ENCODE peak calls at places on chromosome 9, in seven cellular contexts. D, Y, C, H, T, X and G are unnamed samples.

GRCh38 chr9:21082671-21083070 is 4.9 kb upstream of the IFNB1 start:
- DNase-seq in D (no peak), Y (no peak), C (no peak), H (no peak), T (no peak), X (no peak), G (no peak)

GRCh38 chr9:35859310-35859994 is 10.7 kb downstream of the OR13J1 start:
- DNase-seq in D (peak; percentile 64), Y (peak; percentile 27), C (no peak), H (no peak), T (no peak), X (no peak), G (no peak)

GRCh38 chr9:116565986-116566385 is 121.1 kb upstream of the TRIM32 start:
- DNase-seq in D (no peak), Y (no peak), C (no peak), H (no peak), T (no peak), X (no peak), G (no peak)

GRCh38 chr9:99431103-99431502 is 209.0 kb downstream of the SEC61B start:
- DNase-seq in D (no peak), Y (no peak), C (no peak), H (peak; percentile 87), T (no peak), X (no peak), G (no peak)

GRCh38 chr9:35618854-35619799 is 914 bp upstream of the CD72 start:
- DNase-seq in D (no peak), Y (peak; percentile 40), C (peak; percentile 93), H (no peak), T (no peak), X (no peak), G (peak; percentile 68)

GRCh38 chr9:132858756-132859155 is 19.3 kb downstream of the AK8 start:
- DNase-seq in D (peak; percentile 74), Y (no peak), C (no peak), H (no peak), T (no peak), X (no peak), G (no peak)

GRCh38 chr9:115058175-115058574 is 59.8 kb downstream of the TNC start:
- DNase-seq in D (no peak), Y (no peak), C (no peak), H (no peak), T (no peak), X (no peak), G (no peak)

GRCh38 chr9:2050236-2050635 is 35.1 kb downstream of the SMARCA2 start:
- DNase-seq in D (no peak), Y (no peak), C (no peak), H (no peak), T (no peak), X (no peak), G (no peak)

DNA sequence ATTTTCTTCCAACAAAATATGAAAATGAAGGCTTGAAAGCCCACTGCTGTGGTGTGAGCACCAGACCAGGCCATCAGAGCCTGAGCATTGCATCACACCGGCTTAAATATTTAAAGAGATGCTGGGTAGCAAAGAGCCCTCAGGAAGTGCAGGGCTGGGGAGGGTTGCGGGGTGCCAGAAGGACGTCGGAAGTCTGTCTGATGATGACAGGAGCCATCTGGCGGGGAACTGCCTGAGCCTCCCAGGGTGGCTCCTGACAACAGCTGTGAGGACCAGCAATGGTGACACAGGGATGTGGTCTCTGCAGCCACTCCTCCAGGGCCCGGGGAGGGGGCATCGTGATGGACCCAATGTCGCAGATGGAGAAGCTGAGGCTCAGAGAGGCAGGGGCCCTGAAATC is 185.6 kb downstream of the OLFM1 start:
- DNase-seq in D (no peak), Y (no peak), C (no peak), H (no peak), T (no peak), X (no peak), G (no peak)
- H3K27me3 ChIP-seq in D (peaks cover 2% of the 10 kb centered on the region), Y (no peaks in the 10 kb centered on the region), C (peaks cover 44% of the 10 kb centered on the region), H (no peaks in the 10 kb centered on the region), T (no peaks in the 10 kb centered on the region), X (no peaks in the 10 kb centered on the region), G (peaks cover 22% of the 10 kb centered on the region)

GRCh38 chr9:127814619-127815511 is 12.2 kb downstream of the FPGS start:
- DNase-seq in D (no peak), Y (no peak), C (no peak), H (no peak), T (no peak), X (no peak), G (no peak)

GRCh38 chr9:127816728-127817127 is 14.0 kb downstream of the FPGS start:
- DNase-seq in D (no peak), Y (no peak), C (no peak), H (no peak), T (no peak), X (no peak), G (no peak)

GRCh38 chr9:127816362-127816725 is 13.7 kb downstream of the FPGS start:
- DNase-seq in D (no peak), Y (no peak), C (no peak), H (no peak), T (no peak), X (no peak), G (no peak)

GRCh38 chr9:127813739-127814226 is 11.1 kb downstream of the FPGS start:
- DNase-seq in D (no peak), Y (no peak), C (no peak), H (peak; percentile 68), T (no peak), X (no peak), G (no peak)

DNA sequence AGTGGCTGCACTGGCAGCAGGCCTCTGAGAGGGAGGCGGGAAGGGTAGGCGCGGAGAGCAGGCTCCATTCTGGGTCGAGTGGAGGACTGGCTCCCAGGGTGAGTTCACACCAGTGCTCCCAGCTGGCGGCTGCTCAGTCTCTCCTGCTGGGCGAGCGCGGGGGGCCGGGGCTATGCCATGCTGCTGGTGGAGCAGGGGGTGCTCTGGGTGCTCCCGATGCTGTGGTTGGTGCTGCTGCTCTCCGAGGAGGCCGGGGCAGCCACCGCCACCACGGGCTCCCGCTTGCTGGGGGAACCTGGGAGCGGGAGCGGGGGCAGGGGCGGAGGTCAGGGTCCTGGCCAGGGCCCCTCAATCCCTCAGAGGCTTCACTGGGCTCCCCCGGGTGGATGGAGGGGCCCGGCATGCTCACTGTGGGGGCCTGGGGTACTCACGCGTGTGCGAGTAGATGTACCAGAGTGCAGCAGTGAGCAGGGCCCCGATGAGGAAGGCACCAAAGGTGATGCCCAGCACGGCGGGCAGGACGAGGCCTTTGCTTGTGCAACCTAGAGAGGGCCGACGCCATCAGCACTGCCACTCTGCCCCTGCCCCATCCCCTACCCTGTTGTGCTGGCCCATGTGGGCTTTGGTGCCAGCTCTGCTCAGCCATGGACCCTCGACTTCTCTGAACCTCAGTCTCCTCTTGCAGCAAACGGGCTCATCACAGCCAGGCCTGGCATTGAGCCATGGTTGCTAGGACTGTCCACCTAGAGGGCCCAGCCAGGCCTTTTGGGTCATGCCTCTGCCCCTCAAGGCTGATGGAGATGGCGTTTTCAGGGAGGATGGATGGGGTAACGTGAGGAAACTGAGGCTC is 13.1 kb downstream of the FPGS start:
- DNase-seq in D (no peak), Y (no peak), C (no peak), H (no peak), T (no peak), X (no peak), G (no peak)
- TF ChIP-seq POLR2AphosphoS5 in D (no peak), Y (no peak), C (peak; percentile 30), H (peak; percentile 39), T (no peak), X (no peak), G (no peak)

GRCh38 chr9:123326662-123327093 is 29.3 kb upstream of the CRB2 start:
- DNase-seq in D (no peak), Y (no peak), C (no peak), H (no peak), T (no peak), X (no peak), G (no peak)
- H3K4me1 ChIP-seq in D (peaks cover 13% of the 10 kb centered on the region), Y (peaks cover 5% of the 10 kb centered on the region), C (peaks cover 10% of the 10 kb centered on the region), H (no peaks in the 10 kb centered on the region), T (no peaks in the 10 kb centered on the region), X (peaks cover 3% of the 10 kb centered on the region), G (peaks cover 7% of the 10 kb centered on the region)

DNA sequence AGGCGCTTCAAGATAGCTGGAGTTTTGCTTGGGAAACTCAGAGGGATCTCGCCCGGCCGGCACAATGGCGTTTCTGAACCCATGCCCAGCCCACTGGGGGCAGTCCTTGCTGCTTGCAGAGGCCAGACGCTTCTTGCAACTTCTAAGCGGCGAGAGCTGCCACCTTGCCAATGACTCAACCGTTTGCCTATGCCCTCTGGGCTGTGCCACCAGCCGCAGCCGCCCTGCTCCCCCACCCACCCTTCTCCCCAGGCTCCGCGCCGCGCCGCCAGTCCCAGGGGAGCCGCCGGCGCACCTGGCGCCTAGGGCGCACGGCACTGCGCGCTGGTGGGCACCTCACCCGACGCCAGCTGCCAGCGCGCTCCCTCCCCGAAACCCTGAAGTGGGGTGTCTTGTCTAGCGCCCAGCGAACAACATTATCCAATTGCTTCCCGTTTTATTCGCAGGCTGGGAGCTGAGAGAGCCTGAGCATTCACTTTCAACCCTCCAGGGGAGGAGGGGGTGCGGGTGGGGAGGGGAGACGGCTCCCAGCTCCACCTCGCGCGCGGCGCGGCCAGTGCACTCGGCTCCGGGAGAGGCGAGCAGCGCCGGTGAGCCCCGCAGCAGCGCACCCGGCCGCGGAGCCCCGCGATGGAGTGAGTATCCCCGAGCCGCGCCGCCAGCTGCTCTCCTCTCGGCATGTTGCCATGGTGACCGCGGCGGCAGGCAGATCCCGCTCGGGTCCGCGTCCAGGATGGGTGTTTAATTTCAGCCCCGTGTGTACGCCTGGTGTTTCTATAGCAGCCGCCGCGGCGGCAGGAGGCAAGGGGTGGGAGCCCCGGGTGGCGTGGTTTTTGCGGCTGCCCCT is 139.5 kb upstream of the PALM2AKAP2 start:
- DNase-seq in D (peak; percentile 65), Y (peak; percentile 36), C (peak; percentile 68), H (no peak), T (no peak), X (no peak), G (peak; percentile 8)
- H3K27me3 ChIP-seq in D (peaks cover 14% of the 10 kb centered on the region), Y (peaks cover 23% of the 10 kb centered on the region), C (peaks cover 62% of the 10 kb centered on the region), H (peaks cover 34% of the 10 kb centered on the region), T (peaks cover 5% of the 10 kb centered on the region), X (peaks cover 15% of the 10 kb centered on the region), G (peaks cover 71% of the 10 kb centered on the region)

GRCh38 chr9:113617550-113617949 is 154.0 kb downstream of the RGS3 start:
- DNase-seq in D (peak; percentile 28), Y (no peak), C (no peak), H (no peak), T (no peak), X (no peak), G (no peak)
- TF ChIP-seq POLR2AphosphoS5 in D (no peak), Y (no peak), C (no peak), H (no peak), T (no peak), X (no peak), G (no peak)

DNA sequence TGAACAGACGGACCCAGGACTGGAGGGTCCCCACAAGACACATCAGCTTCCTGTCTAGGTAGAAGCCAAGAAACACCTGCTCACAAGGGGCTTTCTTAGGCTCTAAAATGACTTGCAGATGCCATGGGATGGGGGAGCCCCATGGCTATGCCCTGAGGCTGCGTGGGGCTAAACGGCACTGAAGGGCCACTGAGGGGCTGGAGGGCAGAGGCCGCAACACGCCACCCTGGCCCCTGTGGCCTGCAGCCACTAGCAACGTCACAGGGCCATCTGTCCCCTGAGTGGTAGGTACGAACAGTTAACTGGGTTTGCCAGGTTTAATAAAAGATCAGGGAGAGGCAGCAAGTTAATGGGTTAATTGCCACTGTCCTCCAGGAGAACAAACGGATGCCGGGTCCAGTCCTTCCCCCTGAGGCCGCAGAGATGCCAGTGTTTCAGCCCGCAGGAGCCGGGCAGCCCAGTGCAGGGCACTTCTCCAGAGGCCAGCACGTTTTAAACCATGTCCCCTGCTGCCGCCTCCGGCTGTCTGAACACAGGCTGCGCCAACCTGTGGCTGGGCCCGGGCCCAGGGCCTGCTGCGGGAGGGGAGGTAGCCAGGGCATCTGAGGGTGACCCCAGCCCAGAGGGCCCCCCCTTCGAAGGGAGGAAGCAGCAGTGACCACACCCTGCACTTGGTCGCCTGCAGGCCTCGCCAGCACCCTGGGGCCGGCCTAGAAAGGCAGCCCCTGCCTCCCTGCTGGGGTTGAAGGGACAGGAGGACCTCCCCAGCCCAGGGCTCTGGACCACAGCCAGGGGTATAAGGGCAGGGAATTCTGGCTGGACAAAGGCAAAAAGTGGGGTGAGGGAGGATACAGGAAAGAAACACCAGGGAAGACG is 227.4 kb downstream of the FANCC start:
- DNase-seq in D (peak; percentile 80), Y (peak; percentile 64), C (peak; percentile 80), H (no peak), T (no peak), X (no peak), G (no peak)
- H3K4me1 ChIP-seq in D (peaks cover 100% of the 10 kb centered on the region), Y (peaks cover 72% of the 10 kb centered on the region), C (peaks cover 22% of the 10 kb centered on the region), H (peaks cover 5% of the 10 kb centered on the region), T (peaks cover 57% of the 10 kb centered on the region), X (no peaks in the 10 kb centered on the region), G (peaks cover 30% of the 10 kb centered on the region)